ENCODE peak calls at places on chromosomes 6 and 20, in eight cellular contexts. Q is fibroblast of lung, I is GM23248, R is K562, H is DND-41, F is neural progenitor cell, A is endothelial cell of umbilical vein, O is mammary epithelial cell. G is an unnamed sample. For H3K36me3, the result is how much of the 10 kb centered on the place peaks cover.

GRCh38 chr6:152301806-152302568 is 335.2 kb downstream of the SYNE1 start:
- DNase-seq in I (peak), R (peak), Q (peak), F (peak), A (peak), H (peak), O (peak), G (peak)

GRCh38 chr20:298755-299391 is 1.5 kb downstream of the ZCCHC3 start:
- DNase-seq in Q (no peak), O (no peak), F (no peak), R (no peak), A (no peak), I (peak), H (no peak), G (no peak)

GRCh38 chr6:127483399-127484055 is 24.3 kb upstream of the KIAA0408 start:
- DNase-seq in I (peak), Q (no peak), O (no peak), R (no peak), F (peak), A (no peak), H (no peak), G (no peak)

GRCh38 chr20:16393836-16394235 is 179.4 kb downstream of the KIF16B start:
- DNase-seq in H (no peak), O (no peak), R (no peak), A (no peak), F (no peak), Q (no peak), I (no peak), G (no peak)

GRCh38 chr6:110338820-110339470 is 19.2 kb downstream of the METTL24 start:
- DNase-seq in F (no peak), A (no peak), I (peak), R (no peak), O (no peak), H (no peak), Q (peak), G (no peak)

GRCh38 chr6:36067374-36068011 is 39.9 kb downstream of the MAPK14 start:
- DNase-seq in Q (no peak), H (no peak), A (peak), I (peak), R (peak), F (no peak), O (peak), G (no peak)

GRCh38 chr20:2837561-2837960 is 2.9 kb downstream of the PCED1A start:
- DNase-seq in I (no peak), H (no peak), Q (no peak), R (peak), O (no peak), A (no peak), F (no peak), G (no peak)

GRCh38 chr6:128167552-128167951 is 266.7 kb upstream of the THEMIS start:
- DNase-seq in Q (no peak), H (no peak), O (peak), A (no peak), R (no peak), F (no peak), I (peak), G (no peak)

GRCh38 chr6:166490671-166491500 is 95.6 kb downstream of the RAMACL start:
- DNase-seq in Q (peak), O (no peak), I (no peak), R (no peak), A (peak), H (no peak), F (no peak), G (no peak)

GRCh38 chr6:4344317-4344899 is 209.0 kb upstream of the ECI2 start:
- DNase-seq in I (peak), F (no peak), O (no peak), A (no peak), H (peak), R (no peak), Q (no peak), G (peak)

GRCh38 chr20:44719841-44720240 is 4.7 kb downstream of the CCN5 start:
- DNase-seq in O (no peak), A (no peak), R (no peak), F (no peak), I (no peak), H (no peak), Q (no peak), G (no peak)

GRCh38 chr6:136784910-136785746 is 7.1 kb downstream of the MAP3K5 start:
- DNase-seq in I (no peak), H (no peak), R (no peak), O (no peak), Q (peak), A (peak), F (no peak), G (no peak)

GRCh38 chr6:165834613-165835259 is 171.7 kb upstream of the PDE10A start:
- DNase-seq in O (no peak), I (no peak), R (no peak), H (no peak), Q (no peak), A (no peak), F (no peak), G (no peak)

GRCh38 chr6:2959909-2960719 is 11.3 kb downstream of the SERPINB6 start:
- DNase-seq in Q (peak), F (peak), O (peak), R (no peak), I (peak), A (peak), H (no peak), G (no peak)

GRCh38 chr6:151254451-151255081 is 14.8 kb downstream of the AKAP12 start:
- DNase-seq in A (peak), Q (peak), H (no peak), R (no peak), O (no peak), I (peak), F (no peak), G (no peak)

GRCh38 chr6:71404145-71404966 is 115.7 kb downstream of the OGFRL1 start:
- DNase-seq in O (peak), R (no peak), H (no peak), Q (peak), I (peak), A (peak), F (no peak), G (no peak)

GRCh38 chr20:25077610-25078169 is 4.3 kb downstream of the VSX1 start:
- DNase-seq in I (peak), O (no peak), H (no peak), A (no peak), F (peak), Q (no peak), R (no peak), G (no peak)

GRCh38 chr6:21325201-21325856 is 268.2 kb upstream of the SOX4 start:
- DNase-seq in F (no peak), H (no peak), I (no peak), A (no peak), R (no peak), Q (no peak), O (no peak), G (no peak)
- TF ChIP-seq EZH2 in F (no peak), H (no peak), I (no peak), A (no peak), R (no peak), Q (no peak), O (no peak), G (no peak)

DNA sequence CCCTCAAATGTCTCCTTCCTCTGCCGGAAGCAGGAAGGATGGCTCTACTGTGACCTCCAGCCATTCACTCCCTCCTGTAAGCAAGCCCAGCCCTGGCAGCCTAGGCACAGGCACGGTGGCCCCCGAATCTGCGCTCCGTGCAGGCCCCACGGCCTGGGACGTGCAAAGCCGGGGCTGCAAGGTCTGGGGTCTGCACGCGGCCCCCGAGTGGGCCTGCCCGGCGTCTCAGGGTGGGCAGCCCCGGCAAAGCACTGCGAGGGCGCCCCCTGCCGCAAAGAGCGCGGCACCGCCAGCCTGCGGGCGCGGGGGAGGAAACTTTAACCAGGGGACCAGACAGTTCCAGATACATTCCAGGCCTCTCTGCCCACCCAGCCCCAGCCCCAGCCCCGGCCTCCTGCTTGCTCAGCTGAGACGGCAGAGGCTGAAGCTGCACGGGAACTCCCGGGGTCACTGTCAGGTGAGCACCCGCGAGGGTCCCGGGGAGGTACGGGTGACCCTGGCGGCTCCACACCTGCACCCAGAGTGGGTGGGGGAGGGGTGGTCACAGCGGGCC is 98.8 kb downstream of the ASXL1 start:
- DNase-seq in H (no peak), R (no peak), F (peak), A (no peak), I (peak), O (no peak), Q (no peak), G (no peak)
- H3K9ac ChIP-seq in H (no peak), R (no peak), F (no peak), A (no peak), I (peak), O (no peak), Q (peak), G (no peak)

GRCh38 chr20:49268600-49269365 is 9.1 kb downstream of the ZNFX1 start:
- DNase-seq in R (no peak), O (no peak), F (no peak), H (no peak), A (no peak), Q (peak), I (peak), G (no peak)

GRCh38 chr20:49273696-49274277 is 4.1 kb downstream of the ZNFX1 start:
- DNase-seq in A (no peak), O (no peak), I (no peak), R (no peak), Q (no peak), H (no peak), F (no peak), G (no peak)

GRCh38 chr20:49270177-49270576 is 7.7 kb downstream of the ZNFX1 start:
- DNase-seq in F (no peak), I (peak), R (no peak), A (no peak), H (no peak), O (no peak), Q (no peak), G (no peak)

GRCh38 chr20:49272654-49273053 is 5.2 kb downstream of the ZNFX1 start:
- DNase-seq in O (no peak), H (no peak), R (no peak), Q (no peak), I (no peak), F (no peak), A (no peak), G (no peak)

DNA sequence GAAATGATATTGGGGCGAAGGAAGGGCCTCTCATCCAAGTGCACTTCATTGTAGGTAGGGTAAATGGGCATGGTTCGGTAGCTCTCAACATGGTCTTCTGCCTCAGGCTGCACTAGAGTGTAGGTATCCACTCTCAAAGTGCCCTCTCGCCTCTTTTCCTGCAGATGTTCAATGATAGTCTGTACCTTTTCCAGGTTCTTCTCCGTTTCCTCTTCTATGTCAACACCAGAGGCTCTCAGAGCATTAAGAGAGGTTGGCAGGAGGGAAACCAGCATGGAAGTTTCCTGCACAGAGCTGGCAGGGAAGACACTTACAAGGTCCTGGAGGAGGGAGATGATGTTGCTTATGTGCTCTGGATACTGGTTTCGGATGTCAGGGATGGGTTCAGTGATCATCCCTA is 7.1 kb downstream of the ZNFX1 start:
- DNase-seq in F (no peak), Q (no peak), A (no peak), R (no peak), H (no peak), O (no peak), I (no peak), G (no peak)
- H3K36me3 ChIP-seq in F (under half), Q (under half), A (under half), R (half or more), H (half or more), O (under half), I (under half), G (half or more)

GRCh38 chr6:135183532-135184440 is 2.7 kb downstream of the MYB start:
- DNase-seq in I (peak), Q (peak), R (peak), F (peak), O (peak), H (peak), A (peak), G (no peak)
- TF ChIP-seq EZH2 in I (peak), Q (peak), R (no peak), F (no peak), O (peak), H (no peak), A (peak), G (no peak)

DNA sequence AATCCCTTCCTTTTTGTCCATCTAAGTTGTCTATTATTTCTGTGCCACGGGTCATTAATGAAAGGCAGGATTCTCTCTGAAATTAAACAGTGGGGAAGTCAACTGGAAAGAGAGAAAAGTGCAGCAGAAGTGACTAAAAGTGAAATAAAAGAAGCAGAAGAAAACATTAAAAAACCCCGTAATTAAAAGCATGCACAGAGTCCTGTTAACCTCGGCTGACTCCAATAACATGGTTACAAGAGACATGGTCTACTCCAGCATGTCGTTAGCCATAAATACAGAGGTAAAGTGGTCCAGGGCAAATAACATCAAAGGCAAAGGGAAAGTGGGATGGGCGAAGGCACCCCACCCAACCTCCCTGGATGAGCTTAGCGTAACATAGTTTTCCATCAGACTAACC is 13.1 kb upstream of the MOXD1 start:
- DNase-seq in R (no peak), A (no peak), O (no peak), I (no peak), H (no peak), F (no peak), Q (no peak), G (no peak)
- H3K9ac ChIP-seq in R (no peak), A (no peak), O (no peak), I (peak), H (no peak), F (no peak), Q (no peak), G (no peak)

DNA sequence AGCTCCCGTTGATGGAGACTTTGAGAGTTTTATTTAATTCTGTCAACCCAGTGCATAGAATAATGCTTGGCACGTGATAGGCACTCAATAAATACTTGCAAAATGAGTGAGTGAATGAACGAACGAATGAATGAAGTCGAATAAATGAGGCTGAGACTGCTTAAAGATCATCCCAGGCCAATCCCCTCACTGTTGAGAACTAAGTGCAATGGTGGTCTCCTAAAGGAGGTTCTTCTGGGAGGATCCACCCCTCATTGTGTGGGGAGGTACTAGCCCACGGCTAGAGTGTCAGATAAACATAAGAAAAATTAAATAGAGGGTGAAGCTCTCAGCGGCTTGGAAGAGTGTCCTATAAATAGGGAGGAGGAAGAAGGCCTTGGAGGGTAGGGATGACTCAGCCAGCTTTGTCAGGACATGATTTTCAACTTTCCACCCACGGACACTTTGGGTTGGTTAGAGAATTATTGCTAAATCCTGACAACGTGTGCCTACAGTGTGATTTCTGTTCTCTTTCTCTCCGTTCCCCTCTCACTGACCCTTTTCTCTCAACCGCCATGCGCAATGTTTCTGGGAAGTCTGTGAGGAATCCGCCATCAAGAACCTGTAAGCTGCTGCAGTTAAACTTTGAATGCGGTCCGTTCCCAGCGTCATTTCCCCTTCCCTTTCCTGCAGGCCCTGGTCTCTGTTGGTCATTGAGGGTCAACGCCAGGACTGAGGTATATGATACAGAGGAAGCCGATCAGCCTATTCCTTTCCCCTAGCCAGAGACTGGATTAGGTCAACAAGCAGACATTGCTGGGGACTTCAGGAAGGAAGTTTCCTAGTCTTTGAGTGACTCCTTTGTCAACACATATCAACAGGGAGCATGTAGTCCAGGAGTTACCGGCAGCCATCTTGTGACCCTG is 179.2 kb upstream of the JARID2 start:
- DNase-seq in O (peak), R (peak), H (no peak), A (no peak), Q (peak), F (no peak), I (peak), G (no peak)
- H3K36me3 ChIP-seq in O (under half), R (under half), H (under half), A (under half), Q (under half), F (under half), I (under half), G (under half)

DNA sequence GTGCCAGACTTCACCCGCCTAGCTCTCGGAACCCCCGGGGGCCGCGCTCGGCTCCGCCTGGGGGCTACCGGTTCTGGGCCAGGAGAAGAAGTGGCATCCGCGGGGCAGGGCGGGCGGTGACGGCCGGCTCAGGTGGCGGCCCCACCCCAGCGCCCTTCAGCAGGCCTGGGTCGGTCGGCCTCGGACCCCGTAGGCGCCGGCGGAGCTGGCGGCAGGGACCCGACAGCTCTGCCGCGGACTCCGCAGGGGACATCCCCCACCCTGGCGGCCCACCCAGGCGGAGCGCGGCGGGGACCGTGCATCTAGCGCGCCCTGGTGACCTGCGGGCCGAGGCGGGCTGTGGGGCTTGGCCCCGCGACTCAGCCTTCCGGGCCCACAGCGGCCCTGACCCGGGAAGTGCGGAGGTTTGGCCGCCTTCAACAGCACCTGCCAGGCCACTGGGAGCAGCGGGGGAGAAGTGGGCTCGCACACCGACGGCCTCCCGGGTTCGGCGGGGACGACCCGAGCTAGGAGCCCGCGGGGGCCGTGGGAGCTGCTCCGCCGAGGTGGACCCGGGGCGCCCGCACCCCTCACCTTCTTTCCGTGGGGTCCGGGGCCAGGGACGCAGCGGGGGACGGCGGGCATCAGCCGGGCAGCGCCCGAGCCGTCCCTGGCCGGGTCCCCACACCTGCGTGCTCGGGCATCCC is 87.1 kb downstream of the TMEM242 start:
- DNase-seq in I (peak), Q (no peak), O (no peak), F (peak), R (no peak), H (no peak), A (no peak), G (no peak)
- TF ChIP-seq EZH2 in I (peak), Q (peak), O (peak), F (peak), R (no peak), H (no peak), A (peak), G (no peak)

DNA sequence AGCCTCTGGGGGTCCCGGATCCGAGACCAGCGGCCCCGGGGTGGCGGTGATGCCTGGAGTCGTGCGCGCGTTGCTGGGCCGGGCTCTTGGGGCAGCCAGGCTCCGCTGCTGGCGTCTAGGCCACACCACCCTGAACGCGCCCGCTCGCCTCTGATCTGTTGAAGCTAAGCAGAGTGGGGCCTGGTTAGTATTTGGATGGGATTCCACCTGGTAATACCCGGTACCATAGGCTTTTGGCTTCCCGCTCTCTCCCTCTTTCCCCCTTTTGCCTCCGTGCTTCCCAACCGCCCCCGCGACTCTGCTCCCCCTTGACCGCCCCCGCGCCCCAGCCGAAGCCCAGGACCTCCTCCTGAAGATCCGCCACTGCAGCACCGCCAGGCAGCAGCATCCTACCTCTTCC is 1383.5 kb upstream of the DEFB115 start:
- DNase-seq in I (peak), O (no peak), F (peak), R (no peak), Q (peak), H (no peak), A (peak), G (peak)
- H3K9ac ChIP-seq in I (no peak), O (no peak), F (no peak), R (no peak), Q (no peak), H (no peak), A (no peak), G (no peak)

DNA sequence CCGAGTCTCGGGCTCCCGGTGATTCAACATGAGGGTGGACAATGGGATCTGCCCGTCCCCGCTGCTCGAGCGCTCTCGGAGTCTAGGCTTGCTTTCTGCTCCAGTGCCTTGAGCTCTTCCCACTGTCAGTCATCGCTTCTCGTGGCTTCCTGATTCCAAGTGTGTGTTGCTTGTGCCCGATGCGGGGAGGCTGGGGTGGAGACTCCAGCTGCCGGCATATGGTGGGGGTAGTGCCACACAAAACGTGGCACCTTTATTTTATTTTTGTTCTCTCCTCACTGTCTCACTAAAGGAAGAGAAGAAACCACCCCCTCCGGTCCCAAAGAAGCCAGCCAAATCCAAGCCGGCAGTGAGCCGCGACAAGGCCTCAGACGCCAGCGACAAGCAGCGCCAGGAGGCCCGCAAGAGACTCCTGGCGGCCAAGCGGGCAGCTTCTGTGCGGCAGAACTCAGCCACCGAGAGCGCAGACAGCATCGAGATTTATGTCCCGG is 14.8 kb upstream of the MYL9 start:
- DNase-seq in F (no peak), I (no peak), O (no peak), R (no peak), H (no peak), A (no peak), Q (no peak), G (no peak)
- H3K36me3 ChIP-seq in F (under half), I (under half), O (under half), R (under half), H (under half), A (under half), Q (under half), G (under half)

G was measured in SK-N-MC.